ENCODE peak calls at places on chromosomes 12 and 14, in six cellular contexts. P is lung, N is left cardiac atrium, R is transverse colon, J is nephron progenitor cell, D is NCI-H1105 treated with DMSO at 0.1 percent for 48 hours. S is an unnamed sample.

GRCh38 chr12:52757449-52758176 is 19.5 kb downstream of the KRT76 start:
- DNase-seq in J (no peak), R (no peak), P (no peak), N (no peak), D (no peak), S (no peak)

GRCh38 chr14:103382375-103382774 is 2.8 kb upstream of the MARK3 start:
- DNase-seq in J (no peak), R (no peak), N (no peak), P (no peak), D (no peak), S (no peak)

GRCh38 chr14:103329421-103330347 is 4.4 kb upstream of the EIF5 start:
- DNase-seq in P (peak; percentile 73), N (peak; percentile 40), J (no peak), R (peak; percentile 37), D (no peak), S (no peak)

GRCh38 chr12:68358532-68359485 is 26.6 kb upstream of the MDM1 start:
- DNase-seq in N (peak; percentile 48), P (peak; percentile 54), D (no peak), R (peak; percentile 71), J (peak; percentile 41), S (no peak)

GRCh38 chr12:94202245-94203180 is 54.1 kb downstream of the PLXNC1 start:
- DNase-seq in D (peak; percentile 67), J (no peak), N (no peak), R (no peak), P (no peak), S (no peak)

GRCh38 chr14:68392393-68393085 is 400.3 kb downstream of the ZFP36L1 start:
- DNase-seq in N (peak; percentile 55), R (peak; percentile 51), P (peak; percentile 55), J (no peak), D (no peak), S (no peak)

GRCh38 chr14:62126885-62127478 is 364.8 kb downstream of the SNAPC1 start:
- DNase-seq in J (peak; percentile 7), N (no peak), R (no peak), P (no peak), D (peak; percentile 78), S (no peak)

GRCh38 chr12:26748412-26748740 is 84.6 kb downstream of the ITPR2 start:
- DNase-seq in N (no peak), P (no peak), R (no peak), D (no peak), J (no peak), S (no peak)

GRCh38 chr14:76924363-76925151 is 98.3 kb downstream of the LRRC74A start:
- DNase-seq in R (no peak), J (peak; percentile 66), D (peak; percentile 97), P (no peak), N (no peak), S (no peak)

GRCh38 chr12:6461401-6462233 is 8.9 kb downstream of the VAMP1 start:
- DNase-seq in J (no peak), R (peak; percentile 80), D (no peak), P (peak; percentile 54), N (peak; percentile 55), S (no peak)

GRCh38 chr14:89384023-89384422 is 33.0 kb downstream of the FOXN3 start:
- DNase-seq in J (no peak), R (peak; percentile 54), D (no peak), P (no peak), N (no peak), S (no peak)

GRCh38 chr12:121036810-121037326 is 2.2 kb downstream of the OASL start:
- DNase-seq in P (no peak), N (no peak), J (no peak), R (no peak), D (no peak), S (no peak)

GRCh38 chr12:96409734-96410133 is 9.5 kb upstream of the CDK17 start:
- DNase-seq in R (no peak), D (no peak), J (no peak), P (no peak), N (no peak), S (no peak)

GRCh38 chr12:28540324-28540714 is 350.1 kb downstream of the CCDC91 start:
- DNase-seq in N (no peak), R (no peak), P (no peak), J (no peak), D (peak; percentile 7), S (no peak)

GRCh38 chr12:31574803-31575573 is 15.9 kb downstream of the DENND5B start:
- DNase-seq in N (no peak), R (no peak), J (no peak), D (no peak), P (no peak), S (no peak)

GRCh38 chr12:42589465-42590323 is at the start of gene PRICKLE1:
- DNase-seq in J (peak; percentile 73), R (peak; percentile 20), D (peak; percentile 53), N (peak; percentile 63), P (no peak), S (no peak)

GRCh38 chr12:48973992-48974673 is 2.6 kb upstream of the WNT10B start:
- DNase-seq in N (peak; percentile 79), J (peak; percentile 80), R (no peak), D (no peak), P (no peak), S (no peak)

GRCh38 chr14:60945984-60946383 is 34.9 kb downstream of the TRMT5 start:
- DNase-seq in J (no peak), N (no peak), R (no peak), D (no peak), P (no peak), S (no peak)

GRCh38 chr14:75049731-75050201 is 1.5 kb downstream of the MLH3 start:
- DNase-seq in J (no peak), D (no peak), N (no peak), R (no peak), P (no peak), S (no peak)

GRCh38 chr14:61526405-61527312 is 168.7 kb upstream of the HIF1A start:
- DNase-seq in P (peak; percentile 67), R (no peak), D (no peak), J (no peak), N (no peak), S (no peak)

GRCh38 chr12:27198036-27198435 is 46.0 kb upstream of the STK38L start:
- DNase-seq in N (peak; percentile 45), D (no peak), J (peak; percentile 10), R (no peak), P (no peak), S (no peak)

GRCh38 chr12:91778938-91779400 is 366.7 kb downstream of the BTG1 start:
- DNase-seq in R (peak; percentile 35), D (no peak), N (no peak), J (peak; percentile 1), P (no peak), S (no peak)

GRCh38 chr14:76421662-76422061 is 45.7 kb downstream of the ESRRB start:
- DNase-seq in R (no peak), D (no peak), N (no peak), P (no peak), J (no peak), S (no peak)

GRCh38 chr12:103955811-103956514 is 9.7 kb upstream of the TDG start:
- DNase-seq in P (no peak), R (no peak), N (no peak), J (no peak), D (no peak), S (no peak)

GRCh38 chr14:35506927-35507326 is 27.0 kb upstream of the INSM2 start:
- DNase-seq in N (no peak), J (no peak), D (no peak), P (no peak), R (no peak), S (no peak)

GRCh38 chr12:112183141-112183581 is 57.8 kb downstream of the TRAFD1 start:
- DNase-seq in J (no peak), N (no peak), P (no peak), R (no peak), D (no peak), S (no peak)

GRCh38 chr12:69022674-69023073 is 89.7 kb upstream of the CPM start:
- DNase-seq in P (no peak), R (no peak), N (no peak), D (no peak), J (no peak), S (no peak)

GRCh38 chr12:32755051-32755653 is 545 bp downstream of the YARS2 start:
- DNase-seq in J (peak; percentile 76), P (peak; percentile 73), R (peak; percentile 85), D (peak; percentile 67), N (peak; percentile 58), S (no peak)

GRCh38 chr12:69633061-69633460 is 22.4 kb upstream of the LRRC10 start:
- DNase-seq in R (no peak), N (no peak), P (no peak), D (no peak), J (no peak), S (no peak)

GRCh38 chr12:108700833-108701450 is 30.4 kb downstream of the CORO1C start:
- DNase-seq in N (no peak), J (no peak), R (no peak), D (no peak), P (no peak), S (no peak)

GRCh38 chr14:93939304-93940229 is 12.4 kb downstream of the FAM181A start:
- DNase-seq in N (peak; percentile 78), R (peak; percentile 87), D (no peak), P (peak; percentile 79), J (peak; percentile 95), S (no peak)

GRCh38 chr14:50736932-50737419 is 68.9 kb upstream of the SAV1 start:
- DNase-seq in D (no peak), P (no peak), N (no peak), J (no peak), R (no peak), S (no peak)

GRCh38 chr14:102885686-102886447 is 36.6 kb upstream of the AMN start:
- DNase-seq in J (no peak), N (no peak), P (no peak), D (no peak), R (no peak), S (no peak)

GRCh38 chr12:108567388-108567787 is 5.0 kb downstream of the ISCU start:
- DNase-seq in J (no peak), N (no peak), P (peak; percentile 28), D (no peak), R (no peak), S (no peak)

GRCh38 chr12:65319680-65320193 is 41.3 kb downstream of the MSRB3 start:
- DNase-seq in P (no peak), R (no peak), D (no peak), N (no peak), J (no peak), S (no peak)

GRCh38 chr14:59695198-59695597 is 118.6 kb upstream of the CCDC175 start:
- DNase-seq in R (no peak), D (no peak), P (no peak), N (no peak), J (no peak), S (no peak)

S was measured in cerebellar nuclear complex.